ENCODE peak calls at places on chromosome 18, in ten cellular contexts. One of them, this sample, is unnamed.

GRCh38 chr18:905307-905947 is 756 bp downstream of the ADCYAP1 start:
- DNase-seq in anterior cingulate cortex: no peak
- DNase-seq in WTC11: peak
- DNase-seq in GF-D8: no peak
- DNase-seq in activated naive CD8-positive, alpha-beta T cell treated with anti-CD3 and anti-CD28 coated beads, Interleukin-2, amount 10 ng/mL, durations not matched to agents 7 days and 5 days: peak
- DNase-seq in activated T-cell treated with anti-CD3 and anti-CD28 coated beads for 1 hour: no peak
- DNase-seq in left cardiac atrium: no peak
- DNase-seq in CD8-positive, alpha-beta memory T cell: no peak
- DNase-seq in astrocyte of the spinal cord: no peak
- DNase-seq in Peyer's patch: no peak
- DNase-seq in this sample: no peak

GRCh38 chr18:33114749-33115148 is 325.8 kb downstream of the CCDC178 start:
- DNase-seq in CD8-positive, alpha-beta memory T cell: no peak
- DNase-seq in Peyer's patch: no peak
- DNase-seq in GF-D8: no peak
- DNase-seq in activated naive CD8-positive, alpha-beta T cell treated with anti-CD3 and anti-CD28 coated beads, Interleukin-2, amount 10 ng/mL, durations not matched to agents 7 days and 5 days: no peak
- DNase-seq in left cardiac atrium: no peak
- DNase-seq in activated T-cell treated with anti-CD3 and anti-CD28 coated beads for 1 hour: no peak
- DNase-seq in anterior cingulate cortex: no peak
- DNase-seq in WTC11: no peak
- DNase-seq in astrocyte of the spinal cord: no peak
- DNase-seq in this sample: no peak

GRCh38 chr18:12744103-12744502 is 41.3 kb downstream of the PSMG2 start:
- DNase-seq in anterior cingulate cortex: no peak
- DNase-seq in left cardiac atrium: no peak
- DNase-seq in activated naive CD8-positive, alpha-beta T cell treated with anti-CD3 and anti-CD28 coated beads, Interleukin-2, amount 10 ng/mL, durations not matched to agents 7 days and 5 days: no peak
- DNase-seq in astrocyte of the spinal cord: peak
- DNase-seq in GF-D8: peak
- DNase-seq in CD8-positive, alpha-beta memory T cell: no peak
- DNase-seq in WTC11: no peak
- DNase-seq in activated T-cell treated with anti-CD3 and anti-CD28 coated beads for 1 hour: no peak
- DNase-seq in Peyer's patch: no peak
- DNase-seq in this sample: peak

GRCh38 chr18:63249781-63250180 is 69.8 kb downstream of the BCL2 start:
- DNase-seq in activated naive CD8-positive, alpha-beta T cell treated with anti-CD3 and anti-CD28 coated beads, Interleukin-2, amount 10 ng/mL, durations not matched to agents 7 days and 5 days: peak
- DNase-seq in anterior cingulate cortex: no peak
- DNase-seq in GF-D8: peak
- DNase-seq in CD8-positive, alpha-beta memory T cell: no peak
- DNase-seq in Peyer's patch: no peak
- DNase-seq in astrocyte of the spinal cord: peak
- DNase-seq in activated T-cell treated with anti-CD3 and anti-CD28 coated beads for 1 hour: no peak
- DNase-seq in left cardiac atrium: no peak
- DNase-seq in WTC11: no peak
- DNase-seq in this sample: no peak

GRCh38 chr18:23619388-23619873 is 33.1 kb upstream of the NPC1 start:
- DNase-seq in left cardiac atrium: peak
- DNase-seq in activated naive CD8-positive, alpha-beta T cell treated with anti-CD3 and anti-CD28 coated beads, Interleukin-2, amount 10 ng/mL, durations not matched to agents 7 days and 5 days: peak
- DNase-seq in CD8-positive, alpha-beta memory T cell: no peak
- DNase-seq in anterior cingulate cortex: peak
- DNase-seq in activated T-cell treated with anti-CD3 and anti-CD28 coated beads for 1 hour: no peak
- DNase-seq in astrocyte of the spinal cord: peak
- DNase-seq in GF-D8: no peak
- DNase-seq in WTC11: peak
- DNase-seq in Peyer's patch: no peak
- DNase-seq in this sample: no peak

GRCh38 chr18:23523429-23524212 is 20.3 kb downstream of the RMC1 start:
- DNase-seq in Peyer's patch: no peak
- DNase-seq in left cardiac atrium: no peak
- DNase-seq in activated T-cell treated with anti-CD3 and anti-CD28 coated beads for 1 hour: no peak
- DNase-seq in WTC11: no peak
- DNase-seq in anterior cingulate cortex: no peak
- DNase-seq in astrocyte of the spinal cord: peak
- DNase-seq in GF-D8: no peak
- DNase-seq in CD8-positive, alpha-beta memory T cell: no peak
- DNase-seq in activated naive CD8-positive, alpha-beta T cell treated with anti-CD3 and anti-CD28 coated beads, Interleukin-2, amount 10 ng/mL, durations not matched to agents 7 days and 5 days: no peak
- DNase-seq in this sample: no peak

GRCh38 chr18:77119851-77120491 is 12.6 kb downstream of the MBP start:
- DNase-seq in Peyer's patch: peak
- DNase-seq in left cardiac atrium: no peak
- DNase-seq in WTC11: no peak
- DNase-seq in anterior cingulate cortex: no peak
- DNase-seq in activated T-cell treated with anti-CD3 and anti-CD28 coated beads for 1 hour: no peak
- DNase-seq in astrocyte of the spinal cord: no peak
- DNase-seq in CD8-positive, alpha-beta memory T cell: no peak
- DNase-seq in activated naive CD8-positive, alpha-beta T cell treated with anti-CD3 and anti-CD28 coated beads, Interleukin-2, amount 10 ng/mL, durations not matched to agents 7 days and 5 days: no peak
- DNase-seq in GF-D8: no peak
- DNase-seq in this sample: no peak

GRCh38 chr18:52499018-52499417 is 159.0 kb downstream of the DCC start:
- DNase-seq in GF-D8: no peak
- DNase-seq in anterior cingulate cortex: no peak
- DNase-seq in activated T-cell treated with anti-CD3 and anti-CD28 coated beads for 1 hour: no peak
- DNase-seq in WTC11: no peak
- DNase-seq in activated naive CD8-positive, alpha-beta T cell treated with anti-CD3 and anti-CD28 coated beads, Interleukin-2, amount 10 ng/mL, durations not matched to agents 7 days and 5 days: no peak
- DNase-seq in CD8-positive, alpha-beta memory T cell: no peak
- DNase-seq in Peyer's patch: peak
- DNase-seq in astrocyte of the spinal cord: no peak
- DNase-seq in left cardiac atrium: no peak
- DNase-seq in this sample: no peak

GRCh38 chr18:323253-323622 is 55.4 kb upstream of the THOC1 start:
- DNase-seq in CD8-positive, alpha-beta memory T cell: no peak
- DNase-seq in left cardiac atrium: no peak
- DNase-seq in WTC11: no peak
- DNase-seq in activated naive CD8-positive, alpha-beta T cell treated with anti-CD3 and anti-CD28 coated beads, Interleukin-2, amount 10 ng/mL, durations not matched to agents 7 days and 5 days: no peak
- DNase-seq in Peyer's patch: no peak
- DNase-seq in anterior cingulate cortex: no peak
- DNase-seq in GF-D8: no peak
- DNase-seq in astrocyte of the spinal cord: peak
- DNase-seq in activated T-cell treated with anti-CD3 and anti-CD28 coated beads for 1 hour: no peak
- DNase-seq in this sample: no peak

GRCh38 chr18:1708006-1708405 is 803.3 kb downstream of the ADCYAP1 start:
- DNase-seq in activated naive CD8-positive, alpha-beta T cell treated with anti-CD3 and anti-CD28 coated beads, Interleukin-2, amount 10 ng/mL, durations not matched to agents 7 days and 5 days: no peak
- DNase-seq in Peyer's patch: no peak
- DNase-seq in GF-D8: no peak
- DNase-seq in left cardiac atrium: no peak
- DNase-seq in astrocyte of the spinal cord: peak
- DNase-seq in WTC11: no peak
- DNase-seq in activated T-cell treated with anti-CD3 and anti-CD28 coated beads for 1 hour: no peak
- DNase-seq in anterior cingulate cortex: no peak
- DNase-seq in CD8-positive, alpha-beta memory T cell: no peak
- DNase-seq in this sample: no peak

GRCh38 chr18:34548120-34548972 is 161.8 kb upstream of the DTNA start:
- DNase-seq in WTC11: no peak
- DNase-seq in activated T-cell treated with anti-CD3 and anti-CD28 coated beads for 1 hour: no peak
- DNase-seq in Peyer's patch: no peak
- DNase-seq in CD8-positive, alpha-beta memory T cell: no peak
- DNase-seq in anterior cingulate cortex: no peak
- DNase-seq in activated naive CD8-positive, alpha-beta T cell treated with anti-CD3 and anti-CD28 coated beads, Interleukin-2, amount 10 ng/mL, durations not matched to agents 7 days and 5 days: no peak
- DNase-seq in GF-D8: no peak
- DNase-seq in astrocyte of the spinal cord: no peak
- DNase-seq in left cardiac atrium: no peak
- DNase-seq in this sample: no peak

GRCh38 chr18:77023115-77023782 is 109.3 kb downstream of the MBP start:
- DNase-seq in GF-D8: no peak
- DNase-seq in left cardiac atrium: no peak
- DNase-seq in anterior cingulate cortex: no peak
- DNase-seq in astrocyte of the spinal cord: peak
- DNase-seq in activated T-cell treated with anti-CD3 and anti-CD28 coated beads for 1 hour: no peak
- DNase-seq in activated naive CD8-positive, alpha-beta T cell treated with anti-CD3 and anti-CD28 coated beads, Interleukin-2, amount 10 ng/mL, durations not matched to agents 7 days and 5 days: no peak
- DNase-seq in WTC11: no peak
- DNase-seq in Peyer's patch: no peak
- DNase-seq in CD8-positive, alpha-beta memory T cell: no peak
- DNase-seq in this sample: no peak

GRCh38 chr18:72152935-72153334 is 391.2 kb downstream of the CBLN2 start:
- DNase-seq in activated naive CD8-positive, alpha-beta T cell treated with anti-CD3 and anti-CD28 coated beads, Interleukin-2, amount 10 ng/mL, durations not matched to agents 7 days and 5 days: no peak
- DNase-seq in Peyer's patch: no peak
- DNase-seq in GF-D8: no peak
- DNase-seq in anterior cingulate cortex: no peak
- DNase-seq in left cardiac atrium: no peak
- DNase-seq in CD8-positive, alpha-beta memory T cell: no peak
- DNase-seq in astrocyte of the spinal cord: no peak
- DNase-seq in activated T-cell treated with anti-CD3 and anti-CD28 coated beads for 1 hour: no peak
- DNase-seq in WTC11: no peak
- DNase-seq in this sample: no peak

GRCh38 chr18:42281851-42282250 is 326.8 kb downstream of the PIK3C3 start:
- DNase-seq in activated T-cell treated with anti-CD3 and anti-CD28 coated beads for 1 hour: no peak
- DNase-seq in anterior cingulate cortex: no peak
- DNase-seq in CD8-positive, alpha-beta memory T cell: no peak
- DNase-seq in astrocyte of the spinal cord: no peak
- DNase-seq in activated naive CD8-positive, alpha-beta T cell treated with anti-CD3 and anti-CD28 coated beads, Interleukin-2, amount 10 ng/mL, durations not matched to agents 7 days and 5 days: no peak
- DNase-seq in GF-D8: no peak
- DNase-seq in left cardiac atrium: no peak
- DNase-seq in Peyer's patch: no peak
- DNase-seq in WTC11: no peak
- DNase-seq in this sample: no peak

GRCh38 chr18:49573835-49574234 is 12.0 kb downstream of the LIPG start:
- DNase-seq in Peyer's patch: no peak
- DNase-seq in astrocyte of the spinal cord: no peak
- DNase-seq in WTC11: no peak
- DNase-seq in CD8-positive, alpha-beta memory T cell: no peak
- DNase-seq in left cardiac atrium: no peak
- DNase-seq in GF-D8: no peak
- DNase-seq in activated naive CD8-positive, alpha-beta T cell treated with anti-CD3 and anti-CD28 coated beads, Interleukin-2, amount 10 ng/mL, durations not matched to agents 7 days and 5 days: no peak
- DNase-seq in anterior cingulate cortex: no peak
- DNase-seq in activated T-cell treated with anti-CD3 and anti-CD28 coated beads for 1 hour: no peak
- DNase-seq in this sample: no peak

GRCh38 chr18:7272268-7273049 is 41.6 kb downstream of the LRRC30 start:
- DNase-seq in CD8-positive, alpha-beta memory T cell: no peak
- DNase-seq in left cardiac atrium: peak
- DNase-seq in Peyer's patch: peak
- DNase-seq in GF-D8: peak
- DNase-seq in activated T-cell treated with anti-CD3 and anti-CD28 coated beads for 1 hour: no peak
- DNase-seq in anterior cingulate cortex: peak
- DNase-seq in activated naive CD8-positive, alpha-beta T cell treated with anti-CD3 and anti-CD28 coated beads, Interleukin-2, amount 10 ng/mL, durations not matched to agents 7 days and 5 days: no peak
- DNase-seq in astrocyte of the spinal cord: peak
- DNase-seq in WTC11: peak
- DNase-seq in this sample: peak

GRCh38 chr18:2978626-2979025 is 34.3 kb downstream of the LPIN2 start:
- DNase-seq in CD8-positive, alpha-beta memory T cell: no peak
- DNase-seq in activated naive CD8-positive, alpha-beta T cell treated with anti-CD3 and anti-CD28 coated beads, Interleukin-2, amount 10 ng/mL, durations not matched to agents 7 days and 5 days: no peak
- DNase-seq in activated T-cell treated with anti-CD3 and anti-CD28 coated beads for 1 hour: no peak
- DNase-seq in WTC11: no peak
- DNase-seq in Peyer's patch: no peak
- DNase-seq in astrocyte of the spinal cord: peak
- DNase-seq in left cardiac atrium: no peak
- DNase-seq in GF-D8: no peak
- DNase-seq in anterior cingulate cortex: no peak
- DNase-seq in this sample: no peak

GRCh38 chr18:77138270-77138669 is 5.7 kb upstream of the MBP start:
- DNase-seq in anterior cingulate cortex: no peak
- DNase-seq in Peyer's patch: no peak
- DNase-seq in activated naive CD8-positive, alpha-beta T cell treated with anti-CD3 and anti-CD28 coated beads, Interleukin-2, amount 10 ng/mL, durations not matched to agents 7 days and 5 days: no peak
- DNase-seq in astrocyte of the spinal cord: no peak
- DNase-seq in left cardiac atrium: no peak
- DNase-seq in GF-D8: no peak
- DNase-seq in CD8-positive, alpha-beta memory T cell: no peak
- DNase-seq in activated T-cell treated with anti-CD3 and anti-CD28 coated beads for 1 hour: no peak
- DNase-seq in WTC11: no peak
- DNase-seq in this sample: no peak

GRCh38 chr18:29430416-29430815 is 1253.5 kb upstream of the CDH2 start:
- DNase-seq in activated naive CD8-positive, alpha-beta T cell treated with anti-CD3 and anti-CD28 coated beads, Interleukin-2, amount 10 ng/mL, durations not matched to agents 7 days and 5 days: no peak
- DNase-seq in anterior cingulate cortex: no peak
- DNase-seq in left cardiac atrium: no peak
- DNase-seq in Peyer's patch: no peak
- DNase-seq in astrocyte of the spinal cord: no peak
- DNase-seq in activated T-cell treated with anti-CD3 and anti-CD28 coated beads for 1 hour: no peak
- DNase-seq in CD8-positive, alpha-beta memory T cell: no peak
- DNase-seq in WTC11: no peak
- DNase-seq in GF-D8: no peak
- DNase-seq in this sample: no peak

GRCh38 chr18:33495278-33495677 is 54.8 kb upstream of the CCDC178 start:
- DNase-seq in CD8-positive, alpha-beta memory T cell: no peak
- DNase-seq in left cardiac atrium: no peak
- DNase-seq in activated T-cell treated with anti-CD3 and anti-CD28 coated beads for 1 hour: no peak
- DNase-seq in astrocyte of the spinal cord: peak
- DNase-seq in Peyer's patch: no peak
- DNase-seq in WTC11: peak
- DNase-seq in GF-D8: no peak
- DNase-seq in activated naive CD8-positive, alpha-beta T cell treated with anti-CD3 and anti-CD28 coated beads, Interleukin-2, amount 10 ng/mL, durations not matched to agents 7 days and 5 days: no peak
- DNase-seq in anterior cingulate cortex: no peak
- DNase-seq in this sample: no peak

GRCh38 chr18:76889086-76889699 is 66.8 kb downstream of the ZNF236 start:
- DNase-seq in astrocyte of the spinal cord: no peak
- DNase-seq in Peyer's patch: no peak
- DNase-seq in CD8-positive, alpha-beta memory T cell: no peak
- DNase-seq in activated naive CD8-positive, alpha-beta T cell treated with anti-CD3 and anti-CD28 coated beads, Interleukin-2, amount 10 ng/mL, durations not matched to agents 7 days and 5 days: no peak
- DNase-seq in GF-D8: no peak
- DNase-seq in anterior cingulate cortex: no peak
- DNase-seq in WTC11: no peak
- DNase-seq in activated T-cell treated with anti-CD3 and anti-CD28 coated beads for 1 hour: no peak
- DNase-seq in left cardiac atrium: no peak
- DNase-seq in this sample: no peak

GRCh38 chr18:37483221-37483971 is 82.2 kb downstream of the CELF4 start:
- DNase-seq in activated T-cell treated with anti-CD3 and anti-CD28 coated beads for 1 hour: no peak
- DNase-seq in astrocyte of the spinal cord: peak
- DNase-seq in left cardiac atrium: no peak
- DNase-seq in Peyer's patch: no peak
- DNase-seq in GF-D8: no peak
- DNase-seq in CD8-positive, alpha-beta memory T cell: no peak
- DNase-seq in activated naive CD8-positive, alpha-beta T cell treated with anti-CD3 and anti-CD28 coated beads, Interleukin-2, amount 10 ng/mL, durations not matched to agents 7 days and 5 days: no peak
- DNase-seq in anterior cingulate cortex: no peak
- DNase-seq in WTC11: peak
- DNase-seq in this sample: no peak

GRCh38 chr18:25830787-25831186 is 259.6 kb downstream of the SS18 start:
- DNase-seq in astrocyte of the spinal cord: peak
- DNase-seq in WTC11: no peak
- DNase-seq in GF-D8: no peak
- DNase-seq in Peyer's patch: no peak
- DNase-seq in activated T-cell treated with anti-CD3 and anti-CD28 coated beads for 1 hour: no peak
- DNase-seq in activated naive CD8-positive, alpha-beta T cell treated with anti-CD3 and anti-CD28 coated beads, Interleukin-2, amount 10 ng/mL, durations not matched to agents 7 days and 5 days: no peak
- DNase-seq in anterior cingulate cortex: no peak
- DNase-seq in CD8-positive, alpha-beta memory T cell: no peak
- DNase-seq in left cardiac atrium: peak
- DNase-seq in this sample: no peak

GRCh38 chr18:22180722-22181121 is 11.3 kb downstream of the GATA6 start:
- DNase-seq in CD8-positive, alpha-beta memory T cell: no peak
- DNase-seq in anterior cingulate cortex: no peak
- DNase-seq in GF-D8: no peak
- DNase-seq in Peyer's patch: no peak
- DNase-seq in activated T-cell treated with anti-CD3 and anti-CD28 coated beads for 1 hour: no peak
- DNase-seq in WTC11: no peak
- DNase-seq in activated naive CD8-positive, alpha-beta T cell treated with anti-CD3 and anti-CD28 coated beads, Interleukin-2, amount 10 ng/mL, durations not matched to agents 7 days and 5 days: no peak
- DNase-seq in left cardiac atrium: no peak
- DNase-seq in astrocyte of the spinal cord: no peak
- DNase-seq in this sample: no peak

GRCh38 chr18:63897072-63897471 is 9.6 kb downstream of the SERPINB2 start:
- DNase-seq in astrocyte of the spinal cord: no peak
- DNase-seq in GF-D8: no peak
- DNase-seq in CD8-positive, alpha-beta memory T cell: no peak
- DNase-seq in anterior cingulate cortex: no peak
- DNase-seq in activated T-cell treated with anti-CD3 and anti-CD28 coated beads for 1 hour: no peak
- DNase-seq in WTC11: no peak
- DNase-seq in Peyer's patch: no peak
- DNase-seq in activated naive CD8-positive, alpha-beta T cell treated with anti-CD3 and anti-CD28 coated beads, Interleukin-2, amount 10 ng/mL, durations not matched to agents 7 days and 5 days: no peak
- DNase-seq in left cardiac atrium: no peak
- DNase-seq in this sample: no peak

GRCh38 chr18:8844721-8845148 is 139.4 kb downstream of the MTCL1 start:
- DNase-seq in WTC11: no peak
- DNase-seq in activated naive CD8-positive, alpha-beta T cell treated with anti-CD3 and anti-CD28 coated beads, Interleukin-2, amount 10 ng/mL, durations not matched to agents 7 days and 5 days: no peak
- DNase-seq in GF-D8: no peak
- DNase-seq in anterior cingulate cortex: peak
- DNase-seq in astrocyte of the spinal cord: peak
- DNase-seq in CD8-positive, alpha-beta memory T cell: no peak
- DNase-seq in left cardiac atrium: no peak
- DNase-seq in Peyer's patch: no peak
- DNase-seq in activated T-cell treated with anti-CD3 and anti-CD28 coated beads for 1 hour: no peak
- DNase-seq in this sample: peak

GRCh38 chr18:32057624-32058165 is 34.0 kb upstream of the RNF138 start:
- DNase-seq in activated naive CD8-positive, alpha-beta T cell treated with anti-CD3 and anti-CD28 coated beads, Interleukin-2, amount 10 ng/mL, durations not matched to agents 7 days and 5 days: no peak
- DNase-seq in astrocyte of the spinal cord: no peak
- DNase-seq in Peyer's patch: no peak
- DNase-seq in left cardiac atrium: no peak
- DNase-seq in CD8-positive, alpha-beta memory T cell: no peak
- DNase-seq in GF-D8: no peak
- DNase-seq in activated T-cell treated with anti-CD3 and anti-CD28 coated beads for 1 hour: no peak
- DNase-seq in WTC11: peak
- DNase-seq in anterior cingulate cortex: no peak
- DNase-seq in this sample: no peak

GRCh38 chr18:69843047-69843446 is 104.6 kb downstream of the CD226 start:
- DNase-seq in astrocyte of the spinal cord: no peak
- DNase-seq in anterior cingulate cortex: no peak
- DNase-seq in activated naive CD8-positive, alpha-beta T cell treated with anti-CD3 and anti-CD28 coated beads, Interleukin-2, amount 10 ng/mL, durations not matched to agents 7 days and 5 days: no peak
- DNase-seq in GF-D8: no peak
- DNase-seq in left cardiac atrium: no peak
- DNase-seq in CD8-positive, alpha-beta memory T cell: no peak
- DNase-seq in Peyer's patch: no peak
- DNase-seq in WTC11: no peak
- DNase-seq in activated T-cell treated with anti-CD3 and anti-CD28 coated beads for 1 hour: no peak
- DNase-seq in this sample: no peak

This sample was measured in NCI-H2171.